ENCODE peak calls at places on chromosome 18, in nine cellular contexts. One of them, this sample, is unnamed.

GRCh38 chr18:27735117-27735516 is 441.8 kb downstream of the CDH2 start:
- DNase-seq in AG09309: no peak
- DNase-seq in GM23338: no peak
- DNase-seq in stomach: no peak
- DNase-seq in hepatocyte: no peak
- DNase-seq in MM.1S: no peak
- DNase-seq in left ventricle myocardium inferior: no peak
- DNase-seq in AG04449: no peak
- DNase-seq in fibroblast of the aortic adventitia: no peak
- DNase-seq in this sample: no peak

GRCh38 chr18:26091047-26091630 is 726 bp upstream of the SS18 start:
- DNase-seq in AG09309: peak
- DNase-seq in GM23338: peak
- DNase-seq in stomach: peak
- DNase-seq in hepatocyte: no peak
- DNase-seq in MM.1S: peak
- DNase-seq in left ventricle myocardium inferior: peak
- DNase-seq in AG04449: no peak
- DNase-seq in fibroblast of the aortic adventitia: no peak
- DNase-seq in this sample: no peak

GRCh38 chr18:67199993-67200617 is 316.4 kb downstream of the DSEL start:
- DNase-seq in AG09309: peak
- DNase-seq in GM23338: peak
- DNase-seq in stomach: no peak
- DNase-seq in hepatocyte: peak
- DNase-seq in MM.1S: peak
- DNase-seq in left ventricle myocardium inferior: no peak
- DNase-seq in AG04449: peak
- DNase-seq in fibroblast of the aortic adventitia: peak
- DNase-seq in this sample: no peak

GRCh38 chr18:58495202-58495601 is 133.7 kb downstream of the ALPK2 start:
- DNase-seq in AG09309: peak
- DNase-seq in GM23338: no peak
- DNase-seq in stomach: no peak
- DNase-seq in hepatocyte: no peak
- DNase-seq in MM.1S: no peak
- DNase-seq in left ventricle myocardium inferior: no peak
- DNase-seq in AG04449: no peak
- DNase-seq in fibroblast of the aortic adventitia: peak
- DNase-seq in this sample: no peak

GRCh38 chr18:48446582-48447225 is 37.5 kb upstream of the ZBTB7C start:
- DNase-seq in AG09309: no peak
- DNase-seq in GM23338: peak
- DNase-seq in stomach: peak
- DNase-seq in hepatocyte: peak
- DNase-seq in MM.1S: peak
- DNase-seq in left ventricle myocardium inferior: peak
- DNase-seq in AG04449: peak
- DNase-seq in fibroblast of the aortic adventitia: peak
- DNase-seq in this sample: peak

GRCh38 chr18:25921677-25922421 is 168.6 kb downstream of the SS18 start:
- DNase-seq in AG09309: no peak
- DNase-seq in GM23338: peak
- DNase-seq in stomach: peak
- DNase-seq in hepatocyte: peak
- DNase-seq in MM.1S: peak
- DNase-seq in left ventricle myocardium inferior: no peak
- DNase-seq in AG04449: no peak
- DNase-seq in fibroblast of the aortic adventitia: peak
- DNase-seq in this sample: no peak

GRCh38 chr18:63185979-63186378 is 133.6 kb downstream of the BCL2 start:
- DNase-seq in AG09309: no peak
- DNase-seq in GM23338: no peak
- DNase-seq in stomach: no peak
- DNase-seq in hepatocyte: no peak
- DNase-seq in MM.1S: no peak
- DNase-seq in left ventricle myocardium inferior: no peak
- DNase-seq in AG04449: no peak
- DNase-seq in fibroblast of the aortic adventitia: no peak
- DNase-seq in this sample: no peak

GRCh38 chr18:39051013-39051412 is 1485.4 kb upstream of the CELF4 start:
- DNase-seq in AG09309: no peak
- DNase-seq in GM23338: no peak
- DNase-seq in stomach: no peak
- DNase-seq in hepatocyte: no peak
- DNase-seq in MM.1S: no peak
- DNase-seq in left ventricle myocardium inferior: no peak
- DNase-seq in AG04449: no peak
- DNase-seq in fibroblast of the aortic adventitia: no peak
- DNase-seq in this sample: no peak

GRCh38 chr18:48808476-48808875 is 142.3 kb downstream of the SMAD7 start:
- DNase-seq in AG09309: no peak
- DNase-seq in GM23338: no peak
- DNase-seq in stomach: no peak
- DNase-seq in hepatocyte: no peak
- DNase-seq in MM.1S: no peak
- DNase-seq in left ventricle myocardium inferior: no peak
- DNase-seq in AG04449: no peak
- DNase-seq in fibroblast of the aortic adventitia: peak
- DNase-seq in this sample: no peak

GRCh38 chr18:58249677-58250076 is 205.7 kb downstream of the NEDD4L start:
- DNase-seq in AG09309: no peak
- DNase-seq in GM23338: no peak
- DNase-seq in stomach: no peak
- DNase-seq in hepatocyte: no peak
- DNase-seq in MM.1S: no peak
- DNase-seq in left ventricle myocardium inferior: no peak
- DNase-seq in AG04449: no peak
- DNase-seq in fibroblast of the aortic adventitia: peak
- DNase-seq in this sample: no peak

GRCh38 chr18:46468431-46469180 is 188.4 kb downstream of the LOXHD1 start:
- DNase-seq in AG09309: no peak
- DNase-seq in GM23338: no peak
- DNase-seq in stomach: no peak
- DNase-seq in hepatocyte: no peak
- DNase-seq in MM.1S: no peak
- DNase-seq in left ventricle myocardium inferior: no peak
- DNase-seq in AG04449: no peak
- DNase-seq in fibroblast of the aortic adventitia: no peak
- DNase-seq in this sample: no peak

GRCh38 chr18:59957957-59958356 is 58.2 kb downstream of the PMAIP1 start:
- DNase-seq in AG09309: no peak
- DNase-seq in GM23338: no peak
- DNase-seq in stomach: peak
- DNase-seq in hepatocyte: peak
- DNase-seq in MM.1S: peak
- DNase-seq in left ventricle myocardium inferior: peak
- DNase-seq in AG04449: peak
- DNase-seq in fibroblast of the aortic adventitia: peak
- DNase-seq in this sample: peak

GRCh38 chr18:56650944-56651770 is at the start of gene WDR7:
- DNase-seq in AG09309: peak
- DNase-seq in GM23338: peak
- DNase-seq in stomach: peak
- DNase-seq in hepatocyte: peak
- DNase-seq in MM.1S: peak
- DNase-seq in left ventricle myocardium inferior: peak
- DNase-seq in AG04449: peak
- DNase-seq in fibroblast of the aortic adventitia: peak
- DNase-seq in this sample: peak
- TF ChIP-seq CTCF in AG09309: no peak
- TF ChIP-seq CTCF in GM23338: no peak
- TF ChIP-seq CTCF in stomach: no peak
- TF ChIP-seq CTCF in hepatocyte: no peak
- TF ChIP-seq CTCF in MM.1S: no peak
- TF ChIP-seq CTCF in left ventricle myocardium inferior: peak
- TF ChIP-seq CTCF in AG04449: no peak
- TF ChIP-seq CTCF in fibroblast of the aortic adventitia: no peak
- TF ChIP-seq CTCF in this sample: no peak

DNA sequence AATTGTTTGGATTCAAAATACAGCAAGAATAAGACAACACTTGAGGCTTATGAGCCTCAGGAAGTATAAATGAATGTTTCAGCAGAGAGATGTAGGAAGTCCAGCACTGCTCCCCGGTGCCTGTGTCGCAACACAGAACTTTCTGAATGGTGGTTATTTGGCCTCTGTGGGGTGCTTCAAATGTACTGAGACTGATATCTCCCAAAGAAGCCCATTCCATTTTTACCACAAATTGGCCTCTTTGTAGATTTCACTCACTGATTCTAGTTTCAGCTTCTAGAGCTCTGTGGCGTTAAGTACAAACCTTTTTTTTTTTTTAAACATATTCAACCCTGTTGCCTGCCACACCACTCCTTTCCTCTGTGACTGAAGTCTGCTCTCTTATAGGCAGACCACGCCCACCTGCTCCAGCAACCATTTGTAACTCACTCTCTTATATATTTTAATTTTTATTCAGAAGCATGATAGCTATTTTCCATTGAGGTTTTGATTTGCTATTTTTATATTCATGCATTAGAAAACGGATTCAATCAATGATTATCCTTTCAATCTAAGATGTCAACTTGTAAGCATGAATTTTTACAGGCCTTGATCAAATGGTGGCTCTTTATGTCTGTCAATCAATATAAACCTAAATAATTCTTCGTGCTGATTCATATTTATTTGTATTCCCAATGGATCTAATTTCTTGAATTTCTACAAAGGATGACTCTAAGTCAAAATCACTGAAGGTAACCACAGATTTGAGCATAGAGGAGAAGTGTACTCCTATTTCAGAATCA is 277.1 kb upstream of the CCDC68 start:
- DNase-seq in AG09309: no peak
- DNase-seq in GM23338: no peak
- DNase-seq in stomach: no peak
- DNase-seq in hepatocyte: no peak
- DNase-seq in MM.1S: peak
- DNase-seq in left ventricle myocardium inferior: peak
- DNase-seq in AG04449: no peak
- DNase-seq in fibroblast of the aortic adventitia: peak
- DNase-seq in this sample: no peak
- H3K4me3 ChIP-seq in AG09309: no peak
- H3K4me3 ChIP-seq in GM23338: no peak
- H3K4me3 ChIP-seq in stomach: no peak
- H3K4me3 ChIP-seq in hepatocyte: no peak
- H3K4me3 ChIP-seq in MM.1S: no peak
- H3K4me3 ChIP-seq in left ventricle myocardium inferior: no peak
- H3K4me3 ChIP-seq in AG04449: no peak
- H3K4me3 ChIP-seq in fibroblast of the aortic adventitia: no peak
- H3K4me3 ChIP-seq in this sample: no peak

GRCh38 chr18:388198-388597 is 112.3 kb downstream of the COLEC12 start:
- DNase-seq in AG09309: no peak
- DNase-seq in GM23338: no peak
- DNase-seq in stomach: no peak
- DNase-seq in hepatocyte: no peak
- DNase-seq in MM.1S: no peak
- DNase-seq in left ventricle myocardium inferior: no peak
- DNase-seq in AG04449: no peak
- DNase-seq in fibroblast of the aortic adventitia: no peak
- DNase-seq in this sample: no peak

GRCh38 chr18:386950-387349 is 113.6 kb downstream of the COLEC12 start:
- DNase-seq in AG09309: no peak
- DNase-seq in GM23338: no peak
- DNase-seq in stomach: no peak
- DNase-seq in hepatocyte: no peak
- DNase-seq in MM.1S: no peak
- DNase-seq in left ventricle myocardium inferior: no peak
- DNase-seq in AG04449: no peak
- DNase-seq in fibroblast of the aortic adventitia: no peak
- DNase-seq in this sample: no peak

GRCh38 chr18:392926-393325 is 107.6 kb downstream of the COLEC12 start:
- DNase-seq in AG09309: no peak
- DNase-seq in GM23338: no peak
- DNase-seq in stomach: no peak
- DNase-seq in hepatocyte: no peak
- DNase-seq in MM.1S: no peak
- DNase-seq in left ventricle myocardium inferior: no peak
- DNase-seq in AG04449: no peak
- DNase-seq in fibroblast of the aortic adventitia: peak
- DNase-seq in this sample: no peak

GRCh38 chr18:390748-391478 is 109.6 kb downstream of the COLEC12 start:
- DNase-seq in AG09309: no peak
- DNase-seq in GM23338: no peak
- DNase-seq in stomach: no peak
- DNase-seq in hepatocyte: no peak
- DNase-seq in MM.1S: no peak
- DNase-seq in left ventricle myocardium inferior: no peak
- DNase-seq in AG04449: no peak
- DNase-seq in fibroblast of the aortic adventitia: no peak
- DNase-seq in this sample: no peak

DNA sequence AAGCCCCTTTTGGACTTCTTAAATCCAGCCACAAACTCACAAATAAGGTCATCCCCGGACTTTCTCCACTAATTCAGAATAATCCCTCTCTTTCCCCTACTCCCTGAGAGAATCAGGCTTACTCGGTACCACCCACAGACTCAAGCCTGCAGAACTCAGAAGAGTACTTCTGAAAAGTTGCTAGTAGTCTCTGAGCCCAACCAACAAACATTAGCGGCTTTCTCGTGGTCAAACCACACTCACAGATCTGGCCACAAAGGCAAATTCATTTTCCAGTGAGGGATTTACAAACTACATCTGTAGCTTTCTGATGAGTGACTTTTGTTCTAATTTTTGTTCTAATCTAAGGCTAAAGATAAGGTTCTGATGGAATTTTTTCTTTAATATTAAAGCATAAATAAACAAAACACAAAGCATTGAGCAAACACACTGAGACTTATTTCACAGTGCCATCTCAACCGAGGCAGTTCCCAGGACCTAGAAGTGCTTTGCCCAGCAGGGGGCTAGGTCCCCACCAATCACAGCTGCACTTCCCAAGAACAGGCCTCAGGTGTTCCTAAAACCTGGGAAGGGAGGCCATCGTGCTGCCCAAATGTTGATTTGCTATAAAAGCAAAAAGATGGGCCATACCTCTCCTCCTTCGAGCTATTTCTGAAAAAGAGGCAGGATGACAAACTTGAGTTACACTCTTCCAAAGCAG is 110.7 kb downstream of the COLEC12 start:
- DNase-seq in AG09309: no peak
- DNase-seq in GM23338: peak
- DNase-seq in stomach: no peak
- DNase-seq in hepatocyte: no peak
- DNase-seq in MM.1S: peak
- DNase-seq in left ventricle myocardium inferior: no peak
- DNase-seq in AG04449: no peak
- DNase-seq in fibroblast of the aortic adventitia: peak
- DNase-seq in this sample: no peak
- TF ChIP-seq CTCF in AG09309: peak
- TF ChIP-seq CTCF in GM23338: no peak
- TF ChIP-seq CTCF in stomach: no peak
- TF ChIP-seq CTCF in hepatocyte: no peak
- TF ChIP-seq CTCF in MM.1S: peak
- TF ChIP-seq CTCF in left ventricle myocardium inferior: no peak
- TF ChIP-seq CTCF in AG04449: peak
- TF ChIP-seq CTCF in fibroblast of the aortic adventitia: peak
- TF ChIP-seq CTCF in this sample: peak

DNA sequence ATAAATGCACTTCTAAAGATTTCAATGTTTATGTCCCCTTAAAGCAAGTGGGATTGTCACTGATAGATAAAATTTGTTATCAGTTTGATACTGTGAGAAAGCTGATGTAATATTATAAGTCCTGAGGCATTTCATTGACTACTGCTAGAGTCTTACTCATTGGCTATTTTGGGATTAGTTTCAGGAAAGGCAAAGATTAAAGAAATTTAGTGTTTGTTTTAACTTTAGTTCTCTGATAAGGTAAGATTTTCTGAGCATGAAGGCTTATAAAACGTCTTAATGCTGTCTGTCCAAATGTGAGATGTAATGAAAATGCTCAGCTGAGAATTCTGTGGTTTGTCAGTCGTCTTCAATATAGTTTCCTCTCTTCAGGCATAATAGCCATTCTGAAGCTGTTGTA is 886.4 kb upstream of the CDH2 start:
- DNase-seq in AG09309: no peak
- DNase-seq in GM23338: no peak
- DNase-seq in stomach: no peak
- DNase-seq in hepatocyte: no peak
- DNase-seq in MM.1S: no peak
- DNase-seq in left ventricle myocardium inferior: no peak
- DNase-seq in AG04449: no peak
- DNase-seq in fibroblast of the aortic adventitia: peak
- DNase-seq in this sample: no peak
- H3K4me3 ChIP-seq in AG09309: no peak
- H3K4me3 ChIP-seq in GM23338: no peak
- H3K4me3 ChIP-seq in stomach: no peak
- H3K4me3 ChIP-seq in hepatocyte: no peak
- H3K4me3 ChIP-seq in MM.1S: no peak
- H3K4me3 ChIP-seq in left ventricle myocardium inferior: no peak
- H3K4me3 ChIP-seq in AG04449: no peak
- H3K4me3 ChIP-seq in fibroblast of the aortic adventitia: no peak
- H3K4me3 ChIP-seq in this sample: no peak

This sample was measured in retinal pigment epithelial cell.